ENCODE peak calls at places on chromosomes 5 and 9, in five cellular contexts. A is CD8-positive, alpha-beta memory T cell; Y is heart right ventricle; I is mammary epithelial cell; E is aorta. R is an unnamed sample.

GRCh38 chr5:132812949-132813598 is at the start of gene SOWAHA:
- DNase-seq in A (no peak), Y (no peak), I (no peak), E (no peak), R (no peak)

GRCh38 chr9:89550516-89550915 is 52.6 kb upstream of the SEMA4D start:
- DNase-seq in A (no peak), Y (no peak), I (no peak), E (no peak), R (no peak)

GRCh38 chr5:11082546-11082945 is 321.5 kb upstream of the DAP start:
- DNase-seq in A (no peak), Y (no peak), I (no peak), E (no peak), R (no peak)

GRCh38 chr9:91060520-91061343 is 259.1 kb downstream of the SYK start:
- DNase-seq in A (no peak), Y (no peak), I (peak; percentile 97), E (no peak), R (no peak)

GRCh38 chr5:150272531-150272930 is 17.0 kb downstream of the CAMK2A start:
- DNase-seq in A (no peak), Y (no peak), I (peak; percentile 46), E (no peak), R (no peak)

GRCh38 chr9:33739407-33739806 is 56.0 kb upstream of the PRSS3 start:
- DNase-seq in A (no peak), Y (no peak), I (no peak), E (no peak), R (no peak)

GRCh38 chr9:134707031-134707680 is 65.6 kb downstream of the COL5A1 start:
- DNase-seq in A (no peak), Y (peak; percentile 83), I (no peak), E (peak; percentile 94), R (no peak)

GRCh38 chr5:112388010-112388553 is 31.0 kb downstream of the EPB41L4A start:
- DNase-seq in A (no peak), Y (no peak), I (no peak), E (no peak), R (no peak)

GRCh38 chr5:133376986-133377385 is 235.4 kb downstream of the FSTL4 start:
- DNase-seq in A (no peak), Y (no peak), I (no peak), E (no peak), R (no peak)

GRCh38 chr9:37582548-37583157 is 6.5 kb upstream of the FBXO10 start:
- DNase-seq in A (no peak), Y (no peak), I (peak; percentile 42), E (no peak), R (no peak)

GRCh38 chr5:44361626-44362002 is 27.6 kb downstream of the FGF10 start:
- DNase-seq in A (no peak), Y (no peak), I (no peak), E (no peak), R (no peak)

GRCh38 chr5:179126506-179126991 is 66.4 kb downstream of the ZNF354C start:
- DNase-seq in A (no peak), Y (no peak), I (no peak), E (peak; percentile 63), R (peak; percentile 35)

GRCh38 chr9:114417511-114417910 is 29.7 kb upstream of the AKNA start:
- DNase-seq in A (no peak), Y (no peak), I (peak; percentile 26), E (no peak), R (no peak)

GRCh38 chr5:92177926-92178487 is 794.9 kb upstream of the ARRDC3 start:
- DNase-seq in A (no peak), Y (no peak), I (no peak), E (no peak), R (no peak)

GRCh38 chr9:84703793-84704192 is 34.3 kb downstream of the NTRK2 start:
- DNase-seq in A (no peak), Y (no peak), I (no peak), E (no peak), R (no peak)

GRCh38 chr9:19998823-19999455 is 210.1 kb upstream of the SLC24A2 start:
- DNase-seq in A (no peak), Y (no peak), I (peak; percentile 67), E (no peak), R (no peak)

GRCh38 chr9:120711354-120711753 is 2.9 kb downstream of the MEGF9 start:
- DNase-seq in A (no peak), Y (no peak), I (no peak), E (no peak), R (no peak)

GRCh38 chr5:149471406-149472183 is 79.6 kb downstream of the CSNK1A1 start:
- DNase-seq in A (no peak), Y (no peak), I (peak; percentile 45), E (peak; percentile 73), R (peak; percentile 88)

GRCh38 chr5:80141147-80141671 is 106.1 kb downstream of the THBS4 start:
- DNase-seq in A (no peak), Y (peak; percentile 82), I (no peak), E (peak; percentile 81), R (peak; percentile 72)

GRCh38 chr9:99666571-99666970 is 155.1 kb upstream of the NR4A3 start:
- DNase-seq in A (no peak), Y (no peak), I (no peak), E (no peak), R (no peak)

GRCh38 chr5:16666861-16667481 is 50.2 kb upstream of the RETREG1 start:
- DNase-seq in A (no peak), Y (peak; percentile 58), I (no peak), E (no peak), R (no peak)

GRCh38 chr5:80756292-80756691 is 101.5 kb upstream of the DHFR start:
- DNase-seq in A (no peak), Y (no peak), I (no peak), E (no peak), R (no peak)

GRCh38 chr5:180213256-180213600 is 4.2 kb upstream of the RASGEF1C start:
- DNase-seq in A (no peak), Y (no peak), I (no peak), E (no peak), R (no peak)

GRCh38 chr5:171606414-171607024 is 179.1 kb upstream of the SMIM23 start:
- DNase-seq in A (no peak), Y (no peak), I (no peak), E (no peak), R (no peak)

GRCh38 chr5:168362097-168362885 is 70.8 kb downstream of the WWC1 start:
- DNase-seq in A (no peak), Y (no peak), I (no peak), E (no peak), R (no peak)

GRCh38 chr9:69317081-69317480 is 7.9 kb upstream of the ENTREP1 start:
- DNase-seq in A (no peak), Y (no peak), I (peak; percentile 43), E (no peak), R (no peak)

GRCh38 chr9:69314547-69314946 is 10.5 kb upstream of the ENTREP1 start:
- DNase-seq in A (no peak), Y (no peak), I (peak; percentile 40), E (no peak), R (no peak)

GRCh38 chr9:69317894-69318293 is 7.1 kb upstream of the ENTREP1 start:
- DNase-seq in A (no peak), Y (no peak), I (no peak), E (no peak), R (no peak)

GRCh38 chr9:69308217-69308931 is 16.6 kb upstream of the ENTREP1 start:
- DNase-seq in A (no peak), Y (no peak), I (no peak), E (no peak), R (no peak)

GRCh38 chr9:69313175-69313574 is 11.8 kb upstream of the ENTREP1 start:
- DNase-seq in A (no peak), Y (no peak), I (no peak), E (no peak), R (no peak)
- H3K9me3 ChIP-seq in A (no peaks in the 10 kb centered on the region), Y (peaks cover 15% of the 10 kb centered on the region), I (peaks cover 7% of the 10 kb centered on the region), E (peaks cover 2% of the 10 kb centered on the region), R (no peaks in the 10 kb centered on the region)

GRCh38 chr5:76329346-76329745 is 73.7 kb upstream of the IQGAP2 start:
- DNase-seq in A (no peak), Y (no peak), I (no peak), E (no peak), R (no peak)
- H3K9me3 ChIP-seq in A (no peaks in the 10 kb centered on the region), Y (no peaks in the 10 kb centered on the region), I (no peaks in the 10 kb centered on the region), E (no peaks in the 10 kb centered on the region), R (no peaks in the 10 kb centered on the region)

GRCh38 chr9:127700140-127700539 is 6.6 kb upstream of the CFAP157 start:
- DNase-seq in A (no peak), Y (no peak), I (no peak), E (no peak), R (no peak)

GRCh38 chr9:127697575-127697974 is 9.2 kb upstream of the CFAP157 start:
- DNase-seq in A (peak; percentile 8), Y (no peak), I (no peak), E (no peak), R (no peak)

GRCh38 chr9:127698386-127698785 is 8.4 kb upstream of the CFAP157 start:
- DNase-seq in A (peak; percentile 34), Y (no peak), I (no peak), E (no peak), R (no peak)

GRCh38 chr9:127700594-127701255 is 6.1 kb upstream of the CFAP157 start:
- DNase-seq in A (no peak), Y (no peak), I (no peak), E (no peak), R (no peak)

GRCh38 chr9:127698985-127699670 is 7.7 kb upstream of the CFAP157 start:
- DNase-seq in A (peak; percentile 90), Y (peak; percentile 96), I (peak; percentile 85), E (peak; percentile 97), R (peak; percentile 90)
- H3K9me3 ChIP-seq in A (no peaks in the 10 kb centered on the region), Y (no peaks in the 10 kb centered on the region), I (no peaks in the 10 kb centered on the region), E (no peaks in the 10 kb centered on the region), R (no peaks in the 10 kb centered on the region)

DNA sequence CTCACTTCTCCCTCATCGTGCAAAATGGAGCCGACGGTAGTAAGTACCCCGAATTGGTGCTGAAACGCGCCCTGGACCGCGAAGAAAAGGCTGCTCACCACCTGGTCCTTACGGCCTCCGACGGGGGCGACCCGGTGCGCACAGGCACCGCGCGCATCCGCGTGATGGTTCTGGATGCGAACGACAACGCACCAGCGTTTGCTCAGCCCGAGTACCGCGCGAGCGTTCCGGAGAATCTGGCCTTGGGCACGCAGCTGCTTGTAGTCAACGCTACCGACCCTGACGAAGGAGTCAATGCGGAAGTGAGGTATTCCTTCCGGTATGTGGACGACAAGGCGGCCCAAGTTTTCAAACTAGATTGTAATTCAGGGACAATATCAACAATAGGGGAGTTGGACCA is 979 bp downstream of the PCDHGA12 start:
- DNase-seq in A (no peak), Y (no peak), I (no peak), E (no peak), R (no peak)
- H3K9me3 ChIP-seq in A (peaks cover 9% of the 10 kb centered on the region), Y (peaks cover 100% of the 10 kb centered on the region), I (peaks cover 39% of the 10 kb centered on the region), E (peaks cover 36% of the 10 kb centered on the region), R (peaks cover 79% of the 10 kb centered on the region)